ENCODE peak calls at places on chromosomes 12 and 14, in nine cellular contexts. One of them, this sample, is unnamed. For H3K4me1, the result is how much of the 10 kb centered on the place peaks cover.

GRCh38 chr12:52380271-52380694 is 5.2 kb downstream of the KRT84 start:
- DNase-seq in CD8-positive, alpha-beta T cell: no peak
- DNase-seq in heart left ventricle: no peak
- DNase-seq in neuronal stem cell: no peak
- DNase-seq in astrocyte: no peak
- DNase-seq in HAP-1: peak
- DNase-seq in heart right ventricle: peak
- DNase-seq in IMR-90: no peak
- DNase-seq in sigmoid colon: no peak
- DNase-seq in this sample: no peak

GRCh38 chr12:55724226-55724939 is 4.2 kb downstream of the RDH5 start:
- DNase-seq in heart right ventricle: peak
- DNase-seq in neuronal stem cell: no peak
- DNase-seq in CD8-positive, alpha-beta T cell: peak
- DNase-seq in IMR-90: peak
- DNase-seq in sigmoid colon: peak
- DNase-seq in HAP-1: peak
- DNase-seq in astrocyte: peak
- DNase-seq in heart left ventricle: no peak
- DNase-seq in this sample: peak

GRCh38 chr12:13082866-13083265 is 20.6 kb downstream of the GSG1 start:
- DNase-seq in heart right ventricle: no peak
- DNase-seq in IMR-90: no peak
- DNase-seq in neuronal stem cell: no peak
- DNase-seq in CD8-positive, alpha-beta T cell: no peak
- DNase-seq in HAP-1: no peak
- DNase-seq in heart left ventricle: no peak
- DNase-seq in sigmoid colon: no peak
- DNase-seq in astrocyte: no peak
- DNase-seq in this sample: no peak

GRCh38 chr12:60921541-60921940 is 1325.7 kb downstream of the SLC16A7 start:
- DNase-seq in heart left ventricle: no peak
- DNase-seq in IMR-90: no peak
- DNase-seq in sigmoid colon: no peak
- DNase-seq in heart right ventricle: no peak
- DNase-seq in astrocyte: no peak
- DNase-seq in HAP-1: no peak
- DNase-seq in CD8-positive, alpha-beta T cell: no peak
- DNase-seq in neuronal stem cell: no peak
- DNase-seq in this sample: no peak

GRCh38 chr14:31886161-31886835 is 190.8 kb upstream of the ARHGAP5 start:
- DNase-seq in CD8-positive, alpha-beta T cell: no peak
- DNase-seq in HAP-1: no peak
- DNase-seq in astrocyte: peak
- DNase-seq in heart left ventricle: no peak
- DNase-seq in sigmoid colon: no peak
- DNase-seq in heart right ventricle: no peak
- DNase-seq in IMR-90: no peak
- DNase-seq in neuronal stem cell: no peak
- DNase-seq in this sample: no peak

GRCh38 chr14:26323781-26324363 is 274.0 kb downstream of the NOVA1 start:
- DNase-seq in IMR-90: no peak
- DNase-seq in sigmoid colon: no peak
- DNase-seq in heart left ventricle: no peak
- DNase-seq in CD8-positive, alpha-beta T cell: no peak
- DNase-seq in heart right ventricle: no peak
- DNase-seq in HAP-1: peak
- DNase-seq in astrocyte: no peak
- DNase-seq in neuronal stem cell: peak
- DNase-seq in this sample: no peak

GRCh38 chr12:34288963-34289345 is 266.7 kb downstream of the ALG10 start:
- DNase-seq in CD8-positive, alpha-beta T cell: no peak
- DNase-seq in neuronal stem cell: no peak
- DNase-seq in HAP-1: no peak
- DNase-seq in heart left ventricle: no peak
- DNase-seq in astrocyte: no peak
- DNase-seq in heart right ventricle: no peak
- DNase-seq in sigmoid colon: no peak
- DNase-seq in IMR-90: no peak
- DNase-seq in this sample: peak

GRCh38 chr12:110917467-110917866 is 2.9 kb downstream of the MYL2 start:
- DNase-seq in heart left ventricle: no peak
- DNase-seq in astrocyte: peak
- DNase-seq in sigmoid colon: no peak
- DNase-seq in HAP-1: no peak
- DNase-seq in neuronal stem cell: no peak
- DNase-seq in CD8-positive, alpha-beta T cell: no peak
- DNase-seq in heart right ventricle: no peak
- DNase-seq in IMR-90: peak
- DNase-seq in this sample: no peak

GRCh38 chr12:105226219-105226618 is 9.8 kb downstream of the APPL2 start:
- DNase-seq in sigmoid colon: peak
- DNase-seq in astrocyte: peak
- DNase-seq in CD8-positive, alpha-beta T cell: peak
- DNase-seq in heart right ventricle: peak
- DNase-seq in IMR-90: peak
- DNase-seq in neuronal stem cell: no peak
- DNase-seq in heart left ventricle: peak
- DNase-seq in HAP-1: no peak
- DNase-seq in this sample: peak

GRCh38 chr12:9779209-9779608 is 18.5 kb upstream of the CD69 start:
- DNase-seq in heart left ventricle: no peak
- DNase-seq in neuronal stem cell: no peak
- DNase-seq in HAP-1: no peak
- DNase-seq in heart right ventricle: no peak
- DNase-seq in sigmoid colon: no peak
- DNase-seq in IMR-90: no peak
- DNase-seq in astrocyte: no peak
- DNase-seq in CD8-positive, alpha-beta T cell: no peak
- DNase-seq in this sample: no peak

GRCh38 chr12:106586803-106587684 is 4.2 kb downstream of the RFX4 start:
- DNase-seq in neuronal stem cell: peak
- DNase-seq in IMR-90: no peak
- DNase-seq in HAP-1: no peak
- DNase-seq in astrocyte: no peak
- DNase-seq in heart left ventricle: no peak
- DNase-seq in sigmoid colon: no peak
- DNase-seq in CD8-positive, alpha-beta T cell: no peak
- DNase-seq in heart right ventricle: no peak
- DNase-seq in this sample: no peak

GRCh38 chr14:91390165-91390778 is 27.3 kb downstream of the CCDC88C start:
- DNase-seq in HAP-1: no peak
- DNase-seq in astrocyte: no peak
- DNase-seq in sigmoid colon: no peak
- DNase-seq in IMR-90: no peak
- DNase-seq in heart right ventricle: no peak
- DNase-seq in heart left ventricle: no peak
- DNase-seq in neuronal stem cell: no peak
- DNase-seq in CD8-positive, alpha-beta T cell: peak
- DNase-seq in this sample: no peak

GRCh38 chr12:95582230-95583058 is 31.2 kb upstream of the USP44 start:
- DNase-seq in neuronal stem cell: no peak
- DNase-seq in heart left ventricle: no peak
- DNase-seq in sigmoid colon: no peak
- DNase-seq in astrocyte: peak
- DNase-seq in IMR-90: peak
- DNase-seq in HAP-1: no peak
- DNase-seq in CD8-positive, alpha-beta T cell: no peak
- DNase-seq in heart right ventricle: no peak
- DNase-seq in this sample: no peak

GRCh38 chr14:95515080-95515489 is 1.4 kb downstream of the SYNE3 start:
- DNase-seq in IMR-90: no peak
- DNase-seq in neuronal stem cell: no peak
- DNase-seq in HAP-1: no peak
- DNase-seq in heart right ventricle: peak
- DNase-seq in sigmoid colon: peak
- DNase-seq in astrocyte: no peak
- DNase-seq in heart left ventricle: no peak
- DNase-seq in CD8-positive, alpha-beta T cell: no peak
- DNase-seq in this sample: peak

GRCh38 chr12:112182499-112182898 is 57.1 kb downstream of the TRAFD1 start:
- DNase-seq in astrocyte: no peak
- DNase-seq in neuronal stem cell: no peak
- DNase-seq in CD8-positive, alpha-beta T cell: no peak
- DNase-seq in heart left ventricle: no peak
- DNase-seq in IMR-90: peak
- DNase-seq in HAP-1: no peak
- DNase-seq in heart right ventricle: no peak
- DNase-seq in sigmoid colon: peak
- DNase-seq in this sample: no peak

GRCh38 chr12:132729541-132730320 is 19.1 kb downstream of the PGAM5 start:
- DNase-seq in HAP-1: no peak
- DNase-seq in heart left ventricle: no peak
- DNase-seq in heart right ventricle: no peak
- DNase-seq in CD8-positive, alpha-beta T cell: no peak
- DNase-seq in sigmoid colon: no peak
- DNase-seq in astrocyte: no peak
- DNase-seq in neuronal stem cell: no peak
- DNase-seq in IMR-90: no peak
- DNase-seq in this sample: no peak

GRCh38 chr14:63248211-63248610 is 44.0 kb downstream of the RHOJ start:
- DNase-seq in sigmoid colon: no peak
- DNase-seq in IMR-90: peak
- DNase-seq in HAP-1: no peak
- DNase-seq in CD8-positive, alpha-beta T cell: no peak
- DNase-seq in astrocyte: peak
- DNase-seq in heart left ventricle: no peak
- DNase-seq in neuronal stem cell: no peak
- DNase-seq in heart right ventricle: no peak
- DNase-seq in this sample: no peak

DNA sequence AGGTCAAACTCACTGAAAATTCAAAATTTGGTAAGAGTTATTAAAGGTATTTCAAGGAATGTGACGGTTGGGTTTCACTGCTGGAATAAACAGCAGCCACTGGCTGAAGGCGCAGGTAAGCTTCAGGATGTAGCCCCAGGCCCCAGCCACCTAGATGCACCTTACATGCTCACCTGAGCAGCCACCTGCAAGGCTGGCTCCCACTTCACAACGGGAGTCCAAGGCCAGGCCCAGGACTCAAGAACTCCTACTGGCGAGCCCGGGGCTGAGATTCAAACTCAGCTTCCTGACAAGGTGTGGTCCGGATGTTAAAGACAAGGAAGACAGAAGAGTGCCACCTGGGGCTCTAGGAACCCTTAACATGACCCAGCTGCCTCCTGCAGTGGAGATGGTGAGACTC is 78.4 kb downstream of the ITPK1 start:
- DNase-seq in CD8-positive, alpha-beta T cell: no peak
- DNase-seq in heart right ventricle: no peak
- DNase-seq in astrocyte: no peak
- DNase-seq in neuronal stem cell: no peak
- DNase-seq in sigmoid colon: no peak
- DNase-seq in IMR-90: no peak
- DNase-seq in HAP-1: no peak
- DNase-seq in heart left ventricle: no peak
- DNase-seq in this sample: no peak
- H3K4me1 ChIP-seq in CD8-positive, alpha-beta T cell: half or more
- H3K4me1 ChIP-seq in heart right ventricle: half or more
- H3K4me1 ChIP-seq in astrocyte: under half
- H3K4me1 ChIP-seq in neuronal stem cell: under half
- H3K4me1 ChIP-seq in sigmoid colon: under half
- H3K4me1 ChIP-seq in IMR-90: under half
- H3K4me1 ChIP-seq in HAP-1: under half
- H3K4me1 ChIP-seq in heart left ventricle: half or more
- H3K4me1 ChIP-seq in this sample: under half

GRCh38 chr14:25037032-25037431 is 12.9 kb downstream of the STXBP6 start:
- DNase-seq in CD8-positive, alpha-beta T cell: no peak
- DNase-seq in HAP-1: no peak
- DNase-seq in sigmoid colon: no peak
- DNase-seq in heart right ventricle: no peak
- DNase-seq in neuronal stem cell: no peak
- DNase-seq in astrocyte: no peak
- DNase-seq in IMR-90: no peak
- DNase-seq in heart left ventricle: no peak
- DNase-seq in this sample: no peak
- H3K4me1 ChIP-seq in CD8-positive, alpha-beta T cell: under half
- H3K4me1 ChIP-seq in HAP-1: under half
- H3K4me1 ChIP-seq in sigmoid colon: under half
- H3K4me1 ChIP-seq in heart right ventricle: under half
- H3K4me1 ChIP-seq in neuronal stem cell: under half
- H3K4me1 ChIP-seq in astrocyte: under half
- H3K4me1 ChIP-seq in IMR-90: under half
- H3K4me1 ChIP-seq in heart left ventricle: under half
- H3K4me1 ChIP-seq in this sample: under half

DNA sequence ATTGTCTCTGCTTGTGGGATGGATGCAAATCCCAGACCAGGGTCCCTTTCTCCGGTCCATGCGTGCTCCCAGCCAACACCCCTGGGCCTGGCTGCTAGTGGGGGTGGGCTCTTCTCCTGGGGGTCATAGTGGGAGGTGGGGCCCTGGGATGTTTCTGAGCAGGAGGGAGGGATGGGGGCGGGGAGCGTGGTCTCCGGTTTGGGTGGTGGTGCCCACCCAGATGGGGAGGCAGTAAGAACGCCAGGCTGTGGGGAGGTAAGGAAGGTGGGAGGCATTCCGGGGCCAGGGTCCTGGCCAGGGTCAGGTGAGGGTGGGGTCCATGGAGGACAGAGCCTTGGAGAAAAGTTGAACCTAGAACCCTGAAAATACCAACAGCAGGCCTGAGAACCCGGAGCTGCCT is 5.5 kb downstream of the CRIP2 start:
- DNase-seq in heart right ventricle: no peak
- DNase-seq in IMR-90: no peak
- DNase-seq in astrocyte: no peak
- DNase-seq in heart left ventricle: no peak
- DNase-seq in HAP-1: no peak
- DNase-seq in CD8-positive, alpha-beta T cell: no peak
- DNase-seq in sigmoid colon: no peak
- DNase-seq in neuronal stem cell: no peak
- DNase-seq in this sample: no peak
- H3K4me1 ChIP-seq in heart right ventricle: half or more
- H3K4me1 ChIP-seq in IMR-90: under half
- H3K4me1 ChIP-seq in astrocyte: under half
- H3K4me1 ChIP-seq in heart left ventricle: half or more
- H3K4me1 ChIP-seq in HAP-1: under half
- H3K4me1 ChIP-seq in CD8-positive, alpha-beta T cell: half or more
- H3K4me1 ChIP-seq in sigmoid colon: under half
- H3K4me1 ChIP-seq in neuronal stem cell: half or more
- H3K4me1 ChIP-seq in this sample: under half

DNA sequence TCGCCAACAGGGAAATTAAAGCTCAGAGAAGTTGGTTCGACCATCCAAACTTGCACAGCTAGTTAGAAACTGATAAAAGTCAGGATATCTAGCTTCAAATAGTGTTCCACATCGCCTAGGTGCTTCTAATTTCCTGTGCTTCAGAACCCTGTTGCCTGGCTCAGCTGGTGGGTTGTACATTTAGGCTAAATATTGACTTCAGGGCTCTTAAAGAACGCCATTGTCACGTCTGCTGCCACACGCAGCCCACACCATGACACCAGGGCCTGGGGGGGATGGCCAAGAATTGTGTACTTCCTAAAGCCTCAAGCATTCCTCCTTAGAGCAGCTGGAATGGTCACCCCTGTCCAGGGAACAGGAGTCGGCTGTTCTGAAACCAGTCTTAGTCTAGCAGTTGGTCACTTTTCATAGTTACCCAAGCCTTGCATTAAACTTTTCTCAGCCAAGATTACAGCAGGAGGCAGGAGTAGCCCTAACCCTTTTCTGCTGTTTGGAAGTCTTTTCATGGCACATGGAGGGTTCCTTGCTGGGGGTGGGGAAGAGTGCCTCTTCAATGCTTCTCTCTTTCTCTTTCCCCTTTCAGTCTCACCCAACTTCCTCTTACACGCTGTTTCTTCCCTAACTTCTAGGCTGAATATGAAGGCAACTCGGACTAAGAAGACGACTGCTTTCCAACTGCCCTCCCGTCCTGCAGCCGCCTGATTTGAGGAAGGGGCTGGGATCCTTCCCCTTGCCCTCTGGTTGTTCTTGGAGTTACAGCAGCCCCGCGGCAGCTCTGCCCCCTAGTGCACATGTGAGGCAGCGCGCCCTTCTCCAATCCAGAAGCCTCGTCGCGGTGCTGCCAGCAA is 17.1 kb downstream of the FOS start:
- DNase-seq in HAP-1: peak
- DNase-seq in sigmoid colon: peak
- DNase-seq in CD8-positive, alpha-beta T cell: peak
- DNase-seq in heart right ventricle: peak
- DNase-seq in IMR-90: peak
- DNase-seq in neuronal stem cell: peak
- DNase-seq in heart left ventricle: peak
- DNase-seq in astrocyte: peak
- DNase-seq in this sample: peak
- H3K4me1 ChIP-seq in HAP-1: under half
- H3K4me1 ChIP-seq in sigmoid colon: under half
- H3K4me1 ChIP-seq in CD8-positive, alpha-beta T cell: under half
- H3K4me1 ChIP-seq in heart right ventricle: under half
- H3K4me1 ChIP-seq in IMR-90: under half
- H3K4me1 ChIP-seq in neuronal stem cell: under half
- H3K4me1 ChIP-seq in heart left ventricle: under half
- H3K4me1 ChIP-seq in astrocyte: under half
- H3K4me1 ChIP-seq in this sample: under half

This sample was measured in psoas muscle.